ENCODE peak calls at places on chromosome 7, in four cellular contexts. S is hepatic stellate cell, W is pons, C is GM13977. Y is an unnamed sample.

GRCh38 chr7:2151801-2152612 is 80.7 kb downstream of the MAD1L1 start:
- DNase-seq in S (no peak), C (no peak), W (no peak), Y (no peak)

GRCh38 chr7:116169060-116169459 is 41.3 kb upstream of the TES start:
- DNase-seq in S (peak), W (no peak), C (no peak), Y (no peak)

GRCh38 chr7:22563115-22563514 is 63.1 kb upstream of the STEAP1B start:
- DNase-seq in W (no peak), C (no peak), S (no peak), Y (peak)

GRCh38 chr7:19009936-19010280 is 107.5 kb downstream of the TWIST1 start:
- DNase-seq in W (no peak), S (no peak), C (no peak), Y (no peak)

GRCh38 chr7:144738708-144739314 is 97.0 kb downstream of the TPK1 start:
- DNase-seq in W (peak), C (peak), S (peak), Y (no peak)

GRCh38 chr7:6542368-6542767 is 8.9 kb downstream of the GRID2IP start:
- DNase-seq in W (no peak), S (no peak), C (no peak), Y (no peak)

GRCh38 chr7:102856036-102856435 is 56.8 kb upstream of the LRRC17 start:
- DNase-seq in W (no peak), S (no peak), C (no peak), Y (no peak)

GRCh38 chr7:66627151-66627681 is 1.5 kb upstream of the KCTD7 start:
- DNase-seq in W (peak), C (no peak), S (peak), Y (no peak)

GRCh38 chr7:43758861-43759683 is 592 bp downstream of the BLVRA start:
- DNase-seq in C (peak), S (peak), W (peak), Y (no peak)

GRCh38 chr7:19079066-19079465 is 38.4 kb downstream of the TWIST1 start:
- DNase-seq in S (peak), W (no peak), C (no peak), Y (no peak)

GRCh38 chr7:28890137-28890536 is 68.0 kb downstream of the TRIL start:
- DNase-seq in S (no peak), W (no peak), C (no peak), Y (no peak)

GRCh38 chr7:135337506-135337905 is 103.9 kb downstream of the STRA8 start:
- DNase-seq in C (no peak), W (no peak), S (no peak), Y (no peak)

GRCh38 chr7:23938937-23939552 is 229.0 kb downstream of the STK31 start:
- DNase-seq in S (peak), W (peak), C (peak), Y (no peak)

GRCh38 chr7:158933468-158934139 is 77.2 kb downstream of the DYNC2I1 start:
- DNase-seq in S (no peak), W (no peak), C (no peak), Y (no peak)

GRCh38 chr7:136940122-136940521 is 71.7 kb downstream of the CHRM2 start:
- DNase-seq in C (no peak), W (no peak), S (no peak), Y (no peak)

GRCh38 chr7:130896051-130896881 is 162.3 kb upstream of the KLF14 start:
- DNase-seq in S (peak), W (no peak), C (no peak), Y (no peak)

GRCh38 chr7:144050093-144050492 is 1.3 kb downstream of the OR2A5 start:
- DNase-seq in S (no peak), C (no peak), W (no peak), Y (no peak)

GRCh38 chr7:8176370-8177081 is 85.4 kb downstream of the ICA1 start:
- DNase-seq in C (peak), W (peak), S (no peak), Y (peak)